ENCODE peak calls at places on chromosomes 1 and 21, in five cellular contexts. One of them, this sample, is unnamed.
A peak's percentile ranks its signal among the peaks of the same experiment; 100 is the strongest.

GRCh38 chr1:229272164-229273158 is 1.6 kb downstream of the RAB4A start:
- DNase-seq in stimulated activated naive B cell treated with anti-CD40 and anti-IgM and Interleukin-4, amounts not matched to agents 10 μg/mL and 1 μg/mL and 100 μg/mL, for 72 hours: no peak
- DNase-seq in AG08395: no peak
- DNase-seq in right atrium auricular region: no peak
- DNase-seq in activated effector memory CD4-positive, alpha-beta T cell treated with anti-CD3 and anti-CD28 coated beads, Interleukin-2, amount 50 U/mL, for 16 hours: no peak
- DNase-seq in this sample: no peak

GRCh38 chr1:225917536-225917935 is 6.5 kb downstream of the PYCR2 start:
- DNase-seq in stimulated activated naive B cell treated with anti-CD40 and anti-IgM and Interleukin-4, amounts not matched to agents 10 μg/mL and 1 μg/mL and 100 μg/mL, for 72 hours: no peak
- DNase-seq in AG08395: no peak
- DNase-seq in right atrium auricular region: no peak
- DNase-seq in activated effector memory CD4-positive, alpha-beta T cell treated with anti-CD3 and anti-CD28 coated beads, Interleukin-2, amount 50 U/mL, for 16 hours: no peak
- DNase-seq in this sample: no peak

GRCh38 chr1:159800177-159800935 is 1.8 kb upstream of the FCRL6 start:
- DNase-seq in stimulated activated naive B cell treated with anti-CD40 and anti-IgM and Interleukin-4, amounts not matched to agents 10 μg/mL and 1 μg/mL and 100 μg/mL, for 72 hours: no peak
- DNase-seq in AG08395: no peak
- DNase-seq in right atrium auricular region: no peak
- DNase-seq in activated effector memory CD4-positive, alpha-beta T cell treated with anti-CD3 and anti-CD28 coated beads, Interleukin-2, amount 50 U/mL, for 16 hours: no peak
- DNase-seq in this sample: no peak

GRCh38 chr21:26451014-26451740 is 121.9 kb downstream of the CYYR1 start:
- DNase-seq in stimulated activated naive B cell treated with anti-CD40 and anti-IgM and Interleukin-4, amounts not matched to agents 10 μg/mL and 1 μg/mL and 100 μg/mL, for 72 hours: no peak
- DNase-seq in AG08395: no peak
- DNase-seq in right atrium auricular region: no peak
- DNase-seq in activated effector memory CD4-positive, alpha-beta T cell treated with anti-CD3 and anti-CD28 coated beads, Interleukin-2, amount 50 U/mL, for 16 hours: no peak
- DNase-seq in this sample: no peak

GRCh38 chr1:221271696-221272095 is 392.5 kb downstream of the HLX start:
- DNase-seq in stimulated activated naive B cell treated with anti-CD40 and anti-IgM and Interleukin-4, amounts not matched to agents 10 μg/mL and 1 μg/mL and 100 μg/mL, for 72 hours: no peak
- DNase-seq in AG08395: no peak
- DNase-seq in right atrium auricular region: no peak
- DNase-seq in activated effector memory CD4-positive, alpha-beta T cell treated with anti-CD3 and anti-CD28 coated beads, Interleukin-2, amount 50 U/mL, for 16 hours: no peak
- DNase-seq in this sample: no peak

GRCh38 chr1:39076127-39076798 is 50.1 kb downstream of the NDUFS5 start:
- DNase-seq in stimulated activated naive B cell treated with anti-CD40 and anti-IgM and Interleukin-4, amounts not matched to agents 10 μg/mL and 1 μg/mL and 100 μg/mL, for 72 hours: no peak
- DNase-seq in AG08395: peak; percentile 12
- DNase-seq in right atrium auricular region: peak; percentile 87
- DNase-seq in activated effector memory CD4-positive, alpha-beta T cell treated with anti-CD3 and anti-CD28 coated beads, Interleukin-2, amount 50 U/mL, for 16 hours: peak; percentile 38
- DNase-seq in this sample: no peak

GRCh38 chr1:178774263-178774662 is 49.2 kb downstream of the RALGPS2 start:
- DNase-seq in stimulated activated naive B cell treated with anti-CD40 and anti-IgM and Interleukin-4, amounts not matched to agents 10 μg/mL and 1 μg/mL and 100 μg/mL, for 72 hours: no peak
- DNase-seq in AG08395: no peak
- DNase-seq in right atrium auricular region: no peak
- DNase-seq in activated effector memory CD4-positive, alpha-beta T cell treated with anti-CD3 and anti-CD28 coated beads, Interleukin-2, amount 50 U/mL, for 16 hours: no peak
- DNase-seq in this sample: peak; percentile 27

GRCh38 chr21:33232640-33233039 is 2.9 kb downstream of the IFNAR2 start:
- DNase-seq in stimulated activated naive B cell treated with anti-CD40 and anti-IgM and Interleukin-4, amounts not matched to agents 10 μg/mL and 1 μg/mL and 100 μg/mL, for 72 hours: no peak
- DNase-seq in AG08395: no peak
- DNase-seq in right atrium auricular region: no peak
- DNase-seq in activated effector memory CD4-positive, alpha-beta T cell treated with anti-CD3 and anti-CD28 coated beads, Interleukin-2, amount 50 U/mL, for 16 hours: no peak
- DNase-seq in this sample: no peak